ENCODE peak calls at places on chromosome 14, in ten cellular contexts. V is T-helper 9 cell, S is NCI-H2081, Z is iris pigment epithelial cell, O is NCI-H510A, U is T-helper 17 cell, Y is skeletal muscle cell, W is OCI-M1, E is HCEC 1CT, C is cerebellar cortex. D is an unnamed sample.

GRCh38 chr14:43872752-43873655 is 634.1 kb downstream of the FSCB start:
- DNase-seq in S (no peak), O (no peak), Y (no peak), C (peak), V (no peak), Z (no peak), E (no peak), W (no peak), U (no peak), D (no peak)

GRCh38 chr14:43778607-43778955 is 728.5 kb downstream of the FSCB start:
- DNase-seq in U (no peak), C (no peak), V (no peak), E (no peak), W (no peak), S (no peak), Z (no peak), O (no peak), Y (no peak), D (no peak)

GRCh38 chr14:62234849-62235248 is 472.6 kb downstream of the SNAPC1 start:
- DNase-seq in V (no peak), O (no peak), Z (peak), E (no peak), U (no peak), W (no peak), S (no peak), C (no peak), Y (no peak), D (no peak)

GRCh38 chr14:77208266-77208978 is 26.8 kb downstream of the TMEM63C start:
- DNase-seq in W (peak), Z (peak), S (peak), V (peak), C (peak), E (peak), Y (peak), U (peak), O (peak), D (peak)

GRCh38 chr14:73283592-73284379 is 46.5 kb downstream of the PAPLN start:
- DNase-seq in Z (no peak), S (no peak), O (peak), V (no peak), C (peak), U (no peak), E (no peak), W (no peak), Y (no peak), D (no peak)

GRCh38 chr14:106277503-106277902 is 751.1 kb downstream of the TMEM121 start:
- DNase-seq in C (no peak), Z (no peak), U (no peak), E (no peak), W (peak), O (no peak), S (no peak), V (peak), Y (no peak), D (no peak)

GRCh38 chr14:105602799-105603763 is 76.7 kb downstream of the TMEM121 start:
- DNase-seq in C (no peak), Z (no peak), Y (no peak), S (no peak), O (no peak), U (no peak), V (no peak), W (peak), E (no peak), D (no peak)

GRCh38 chr14:56160058-56160457 is 41.8 kb downstream of the PELI2 start:
- DNase-seq in E (no peak), W (no peak), Y (no peak), O (no peak), U (no peak), Z (no peak), S (no peak), C (no peak), V (no peak), D (no peak)

GRCh38 chr14:22668417-22668816 is 24.3 kb upstream of the OR6J1 start:
- DNase-seq in U (no peak), O (no peak), Y (peak), C (no peak), E (peak), Z (peak), V (no peak), W (no peak), S (no peak), D (no peak)

GRCh38 chr14:100651999-100652508 is 64.8 kb upstream of the BEGAIN start:
- DNase-seq in C (no peak), V (no peak), E (peak), Y (no peak), Z (peak), W (no peak), O (no peak), U (no peak), S (no peak), D (no peak)

GRCh38 chr14:36271939-36272907 is 48.2 kb downstream of the MBIP start:
- DNase-seq in V (no peak), Y (no peak), O (no peak), C (no peak), E (no peak), U (no peak), W (peak), Z (peak), S (no peak), D (no peak)

GRCh38 chr14:100774164-100774537 is 47.5 kb downstream of the DLK1 start:
- DNase-seq in Y (no peak), Z (no peak), U (no peak), E (no peak), O (no peak), C (no peak), V (no peak), W (no peak), S (no peak), D (no peak)

GRCh38 chr14:74648643-74649042 is 36.6 kb upstream of the LTBP2 start:
- DNase-seq in E (no peak), U (no peak), Y (no peak), Z (no peak), O (no peak), C (no peak), V (no peak), S (no peak), W (no peak), D (no peak)